ENCODE peak calls at places on chromosomes 1 and 21, in four cellular contexts. G, A, Z and Q are unnamed samples.

GRCh38 chr1:202967684-202968281 is 726 bp upstream of the CYB5R1 start:
- DNase-seq in G (no peak), A (no peak), Z (no peak), Q (peak; percentile 67)

GRCh38 chr1:43867946-43868740 is 65.5 kb upstream of the ARTN start:
- DNase-seq in G (peak; percentile 42), A (no peak), Z (no peak), Q (no peak)

GRCh38 chr1:157252473-157252872 is 114.3 kb upstream of the ETV3 start:
- DNase-seq in G (no peak), A (no peak), Z (no peak), Q (no peak)

GRCh38 chr1:26626994-26627393 is 68.8 kb upstream of the ARID1A start:
- DNase-seq in G (peak; percentile 53), A (no peak), Z (no peak), Q (no peak)

GRCh38 chr1:240768979-240769378 is 157.0 kb upstream of the GREM2 start:
- DNase-seq in G (no peak), A (peak; percentile 43), Z (no peak), Q (no peak)

GRCh38 chr1:244207042-244207934 is 156.2 kb downstream of the ZBTB18 start:
- DNase-seq in G (peak; percentile 76), A (no peak), Z (no peak), Q (no peak)

GRCh38 chr1:217230412-217230811 is 400.5 kb downstream of the GPATCH2 start:
- DNase-seq in G (no peak), A (no peak), Z (no peak), Q (no peak)

GRCh38 chr1:23238565-23238964 is 21.3 kb upstream of the HTR1D start:
- DNase-seq in G (no peak), A (no peak), Z (no peak), Q (no peak)

GRCh38 chr1:220901906-220902305 is 22.7 kb downstream of the HLX start:
- DNase-seq in G (no peak), A (no peak), Z (no peak), Q (no peak)

GRCh38 chr1:14987829-14988603 is 165.5 kb upstream of the TMEM51 start:
- DNase-seq in G (no peak), A (no peak), Z (no peak), Q (no peak)

GRCh38 chr1:23616292-23616822 is 57.1 kb upstream of the ID3 start:
- DNase-seq in G (no peak), A (no peak), Z (no peak), Q (no peak)

GRCh38 chr1:32255072-32256071 is 4.3 kb downstream of the LCK start:
- DNase-seq in G (no peak), A (no peak), Z (no peak), Q (peak; percentile 78)

GRCh38 chr21:34913786-34914185 is 135.3 kb downstream of the RUNX1 start:
- DNase-seq in G (no peak), A (no peak), Z (no peak), Q (no peak)

GRCh38 chr1:64542118-64542517 is 72.2 kb downstream of the CACHD1 start:
- DNase-seq in G (no peak), A (no peak), Z (no peak), Q (no peak)

GRCh38 chr1:32881871-32882850 is 4.1 kb upstream of the HPCA start:
- DNase-seq in G (no peak), A (no peak), Z (no peak), Q (no peak)

GRCh38 chr1:200969726-200970521 is 53.6 kb downstream of the KIF21B start:
- DNase-seq in G (no peak), A (no peak), Z (no peak), Q (no peak)

GRCh38 chr1:109891930-109892329 is 18.7 kb upstream of the CSF1 start:
- DNase-seq in G (no peak), A (no peak), Z (no peak), Q (no peak)

GRCh38 chr21:28150778-28151177 is 841.9 kb downstream of the LTN1 start:
- DNase-seq in G (no peak), A (no peak), Z (no peak), Q (no peak)

GRCh38 chr1:103788377-103788776 is 38.7 kb downstream of the AMY1C start:
- DNase-seq in G (peak; percentile 1), A (no peak), Z (peak; percentile 42), Q (no peak)

GRCh38 chr1:198671136-198671535 is 32.3 kb downstream of the PTPRC start:
- DNase-seq in G (no peak), A (no peak), Z (no peak), Q (no peak)

GRCh38 chr1:198669771-198670170 is 30.9 kb downstream of the PTPRC start:
- DNase-seq in G (no peak), A (no peak), Z (no peak), Q (no peak)

GRCh38 chr1:198667186-198667585 is 28.3 kb downstream of the PTPRC start:
- DNase-seq in G (peak; percentile 66), A (no peak), Z (no peak), Q (no peak)

GRCh38 chr1:198667796-198668195 is 29.0 kb downstream of the PTPRC start:
- DNase-seq in G (no peak), A (no peak), Z (no peak), Q (no peak)

GRCh38 chr1:198669023-198669698 is 30.3 kb downstream of the PTPRC start:
- DNase-seq in G (peak; percentile 98), A (peak; percentile 63), Z (no peak), Q (peak; percentile 49)
- H3K27ac ChIP-seq in G (peak overlapping the region; percentile 79), A (peak overlapping the region; percentile 36), Z (no peak overlapping the region), Q (peak overlapping the region; percentile 97)

GRCh38 chr1:63323866-63324778 is 1.8 kb downstream of the FOXD3 start:
- DNase-seq in G (no peak), A (no peak), Z (no peak), Q (no peak)
- H3K4me1 ChIP-seq in G (no peaks in the 10 kb centered on the region), A (no peaks in the 10 kb centered on the region), Z (no peaks in the 10 kb centered on the region), Q (peaks cover 44% of the 10 kb centered on the region)

DNA sequence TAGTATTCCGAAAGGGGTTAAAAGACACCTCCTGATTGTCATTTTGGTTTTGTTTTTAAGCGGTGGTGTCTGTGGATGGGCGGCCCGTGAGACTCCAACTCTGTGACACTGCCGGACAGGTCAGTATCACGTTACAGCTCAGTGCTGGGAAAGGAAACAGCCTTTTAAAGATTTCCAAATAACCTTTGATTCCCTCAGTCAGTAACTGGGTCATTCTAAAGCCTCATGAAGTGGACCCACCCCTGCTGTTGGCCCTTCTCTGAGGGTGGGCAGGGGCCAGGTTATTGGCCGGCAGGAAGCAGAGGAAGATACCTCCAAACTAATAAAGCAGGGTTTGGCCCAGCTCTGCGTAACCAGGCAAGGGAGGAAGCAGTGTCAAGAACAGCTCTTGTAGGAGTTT is 2.3 kb downstream of the RHOU start:
- DNase-seq in G (no peak), A (no peak), Z (no peak), Q (no peak)
- H3K27ac ChIP-seq in G (no peak overlapping the region), A (no peak overlapping the region), Z (no peak overlapping the region), Q (no peak overlapping the region)

GRCh38 chr1:16117936-16118335 is 37.9 kb downstream of the EPHA2 start:
- DNase-seq in G (no peak), A (no peak), Z (no peak), Q (no peak)
- H3K4me1 ChIP-seq in G (peaks cover 4% of the 10 kb centered on the region), A (peaks cover 28% of the 10 kb centered on the region), Z (peaks cover 17% of the 10 kb centered on the region), Q (no peaks in the 10 kb centered on the region)

GRCh38 chr1:212208978-212209644 is 76.1 kb upstream of the PPP2R5A start:
- DNase-seq in G (no peak), A (no peak), Z (no peak), Q (no peak)

GRCh38 chr1:212207118-212207517 is 78.1 kb upstream of the PPP2R5A start:
- DNase-seq in G (no peak), A (no peak), Z (no peak), Q (no peak)

GRCh38 chr1:212205006-212205405 is 80.2 kb upstream of the PPP2R5A start:
- DNase-seq in G (no peak), A (no peak), Z (no peak), Q (no peak)

GRCh38 chr1:212205843-212206242 is 79.4 kb upstream of the PPP2R5A start:
- DNase-seq in G (peak; percentile 59), A (no peak), Z (no peak), Q (no peak)

DNA sequence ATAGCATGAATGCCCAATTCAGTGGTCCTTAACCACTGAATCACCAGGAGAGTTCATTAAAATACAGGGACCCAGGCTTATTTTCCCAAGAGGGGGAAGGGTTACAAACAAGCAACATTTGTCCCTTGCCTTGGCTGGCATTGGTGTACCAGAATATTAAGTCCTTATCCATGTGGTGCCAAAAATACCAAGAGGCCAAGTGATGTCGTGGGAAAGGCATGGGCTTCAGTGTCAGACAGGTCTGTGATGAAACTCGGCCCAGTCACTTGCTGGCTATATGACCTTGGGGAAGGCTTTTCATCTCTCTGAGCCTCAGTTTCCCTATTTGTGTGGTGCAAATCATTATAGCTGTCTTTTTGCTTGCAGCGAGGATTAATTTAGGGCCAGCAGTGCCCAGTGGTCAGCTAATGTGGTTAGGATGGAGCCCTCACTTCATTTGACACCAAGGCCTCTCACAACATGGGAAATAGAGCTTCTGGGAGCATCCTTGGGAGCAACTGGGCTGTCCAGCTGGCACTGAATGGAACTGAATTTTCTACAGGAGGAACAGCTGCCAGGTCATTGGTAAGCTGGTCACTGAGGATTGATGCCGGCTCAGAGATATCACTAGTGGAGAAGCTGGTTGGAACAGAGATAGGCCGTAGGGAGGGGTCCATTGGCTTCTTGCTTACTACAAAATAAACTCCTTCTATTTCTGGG is 77.2 kb upstream of the PPP2R5A start:
- DNase-seq in G (no peak), A (no peak), Z (no peak), Q (no peak)
- H3K27ac ChIP-seq in G (no peak overlapping the region), A (no peak overlapping the region), Z (no peak overlapping the region), Q (no peak overlapping the region)